ENCODE peak calls at places on chromosomes 13 and 19, in six cellular contexts. N is OCI-LY7, R is left lung, F is pancreas, G is PC-3, T is brain microvascular endothelial cell. J is an unnamed sample.

GRCh38 chr13:30880756-30881155 is 25.3 kb upstream of the MEDAG start:
- DNase-seq in N (no peak), R (no peak), F (no peak), G (peak; percentile 74), T (peak; percentile 89), J (no peak)

GRCh38 chr19:485122-485521 is 11.2 kb upstream of the MADCAM1 start:
- DNase-seq in N (no peak), R (no peak), F (no peak), G (no peak), T (no peak), J (no peak)

GRCh38 chr13:107678075-107678689 is 537.2 kb downstream of the LIG4 start:
- DNase-seq in N (no peak), R (no peak), F (no peak), G (peak; percentile 43), T (no peak), J (no peak)

GRCh38 chr19:54201980-54202379 is 1.3 kb downstream of the RPS9 start:
- DNase-seq in N (peak; percentile 45), R (no peak), F (no peak), G (no peak), T (no peak), J (no peak)

GRCh38 chr19:30530751-30531150 is 158.6 kb downstream of the ZNF536 start:
- DNase-seq in N (no peak), R (no peak), F (no peak), G (no peak), T (no peak), J (no peak)

GRCh38 chr19:47483200-47483599 is 819 bp downstream of the KPTN start:
- DNase-seq in N (no peak), R (no peak), F (peak; percentile 19), G (no peak), T (no peak), J (no peak)

GRCh38 chr13:90868321-90868920 is 479.1 kb upstream of the MIR17HG start:
- DNase-seq in N (peak; percentile 53), R (no peak), F (no peak), G (peak; percentile 49), T (peak; percentile 40), J (no peak)

GRCh38 chr19:15421726-15422260 is 3.0 kb upstream of the AKAP8L start:
- DNase-seq in N (no peak), R (no peak), F (no peak), G (no peak), T (no peak), J (no peak)

GRCh38 chr19:2507109-2507508 is 31.2 kb downstream of the GADD45B start:
- DNase-seq in N (peak; percentile 29), R (no peak), F (peak; percentile 67), G (peak; percentile 89), T (peak; percentile 60), J (peak; percentile 12)

GRCh38 chr13:109976206-109976997 is 190.0 kb upstream of the IRS2 start:
- DNase-seq in N (no peak), R (no peak), F (no peak), G (no peak), T (no peak), J (no peak)

GRCh38 chr13:35888327-35888940 is 242.7 kb downstream of the DCLK1 start:
- DNase-seq in N (no peak), R (no peak), F (no peak), G (peak; percentile 20), T (no peak), J (no peak)

GRCh38 chr13:113782472-113782871 is 23.4 kb downstream of the TMEM255B start:
- DNase-seq in N (no peak), R (no peak), F (no peak), G (no peak), T (no peak), J (no peak)

GRCh38 chr13:77139311-77139710 is 112.4 kb upstream of the FBXL3 start:
- DNase-seq in N (no peak), R (no peak), F (no peak), G (no peak), T (peak; percentile 7), J (no peak)

GRCh38 chr13:98172570-98173405 is 4.3 kb downstream of the RNF113B start:
- DNase-seq in N (no peak), R (no peak), F (no peak), G (peak; percentile 24), T (no peak), J (no peak)

DNA sequence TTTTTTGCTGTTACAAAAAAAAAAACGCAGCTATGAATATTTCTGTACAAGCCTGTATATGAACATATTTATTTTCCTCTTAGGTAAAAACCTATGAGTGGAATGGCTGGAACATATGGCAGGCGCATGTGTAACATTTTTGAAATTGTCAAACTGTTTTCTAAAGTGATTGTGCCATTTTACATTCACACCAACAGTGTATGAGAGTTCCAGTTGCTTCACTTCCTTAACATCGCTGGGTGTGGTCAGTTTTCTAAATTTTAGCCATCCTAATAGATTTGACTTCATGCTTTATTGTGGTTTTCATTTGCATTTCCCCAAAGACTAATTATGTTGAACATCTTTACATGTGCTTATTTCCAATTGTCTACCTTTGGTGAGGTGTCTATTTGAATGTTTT is 306.8 kb downstream of the KCNRG start:
- DNase-seq in N (no peak), R (no peak), F (no peak), G (no peak), T (no peak), J (no peak)
- H3K27ac ChIP-seq in N (no peak overlapping the region), R (no peak overlapping the region), F (no peak overlapping the region), G (no peak overlapping the region), T (no peak overlapping the region), J (no peak overlapping the region)

GRCh38 chr19:55226788-55227187 is 1.8 kb downstream of the TMEM86B start:
- DNase-seq in N (no peak), R (no peak), F (no peak), G (no peak), T (no peak), J (no peak)

GRCh38 chr19:55227241-55228014 is 1.1 kb downstream of the TMEM86B start:
- DNase-seq in N (no peak), R (no peak), F (no peak), G (no peak), T (no peak), J (no peak)

GRCh38 chr19:55224038-55224665 is 4.4 kb downstream of the TMEM86B start:
- DNase-seq in N (no peak), R (no peak), F (no peak), G (no peak), T (no peak), J (no peak)

GRCh38 chr19:55226273-55226672 is 2.3 kb downstream of the TMEM86B start:
- DNase-seq in N (no peak), R (no peak), F (no peak), G (no peak), T (no peak), J (no peak)

DNA sequence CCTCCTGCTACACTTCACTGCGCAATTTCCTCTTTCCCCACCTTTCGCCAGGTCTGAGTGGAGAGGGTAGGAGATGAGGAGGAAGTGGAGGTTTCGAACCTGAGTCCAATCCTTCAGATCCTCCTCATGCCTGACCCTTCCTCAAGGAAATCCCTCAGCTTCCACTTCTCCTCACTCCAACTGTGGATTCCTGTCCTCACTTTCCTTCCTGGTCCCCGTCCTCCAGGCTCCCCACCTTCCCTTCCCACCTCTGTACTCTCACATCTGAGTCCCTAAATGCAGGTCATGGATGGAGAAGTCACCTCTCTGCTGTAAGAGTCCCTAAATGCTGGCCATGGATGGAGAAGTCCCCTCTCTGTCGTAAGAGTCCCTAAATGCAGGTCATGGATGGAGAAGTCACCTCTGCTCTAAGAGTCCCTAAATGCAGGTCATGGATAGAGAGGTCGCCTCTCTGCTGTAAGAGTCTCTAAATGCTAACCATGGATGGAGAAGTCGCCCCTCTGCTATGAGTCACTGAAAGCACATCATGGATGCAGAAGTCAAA is 3.1 kb downstream of the TMEM86B start:
- DNase-seq in N (no peak), R (no peak), F (no peak), G (no peak), T (no peak), J (no peak)
- H3K27ac ChIP-seq in N (no peak overlapping the region), R (no peak overlapping the region), F (no peak overlapping the region), G (no peak overlapping the region), T (no peak overlapping the region), J (no peak overlapping the region)

GRCh38 chr19:7535993-7536685 is 622 bp downstream of the PNPLA6 start:
- DNase-seq in N (no peak), R (no peak), F (no peak), G (no peak), T (no peak), J (no peak)
- H3K27ac ChIP-seq in N (no peak overlapping the region), R (peak overlapping the region; percentile 81), F (no peak overlapping the region), G (no peak overlapping the region), T (no peak overlapping the region), J (peak overlapping the region; percentile 67)

GRCh38 chr19:16895467-16896097 is 6.8 kb downstream of the F2RL3 start:
- DNase-seq in N (no peak), R (no peak), F (no peak), G (no peak), T (no peak), J (no peak)
- H3K27ac ChIP-seq in N (no peak overlapping the region), R (no peak overlapping the region), F (no peak overlapping the region), G (no peak overlapping the region), T (no peak overlapping the region), J (no peak overlapping the region)

GRCh38 chr19:41994521-41994971 is 516 bp upstream of the ATP1A3 start:
- DNase-seq in N (peak; percentile 36), R (no peak), F (no peak), G (no peak), T (no peak), J (no peak)
- H3K27ac ChIP-seq in N (no peak overlapping the region), R (no peak overlapping the region), F (no peak overlapping the region), G (no peak overlapping the region), T (no peak overlapping the region), J (no peak overlapping the region)

J was measured in CD4-positive, alpha-beta T cell.